ENCODE peak calls at places on chromosomes 2 and 18, in four cellular contexts. Y is left ventricle myocardium inferior, H is psoas muscle, J is ovary. K is an unnamed sample.
A peak's percentile ranks its signal among the peaks of the same experiment; 100 is the strongest.

GRCh38 chr2:176096986-176097819 is 2.4 kb upstream of the HOXD12 start:
- DNase-seq in J (peak; percentile 56), H (peak; percentile 58), Y (peak; percentile 51), K (peak; percentile 86)

GRCh38 chr2:235709124-235709813 is 215.4 kb downstream of the AGAP1 start:
- DNase-seq in J (no peak), Y (no peak), H (peak; percentile 30), K (no peak)

GRCh38 chr2:138559648-138560047 is 58.1 kb downstream of the SPOPL start:
- DNase-seq in J (no peak), Y (no peak), H (no peak), K (no peak)

GRCh38 chr2:239268082-239268481 is 132.7 kb downstream of the HDAC4 start:
- DNase-seq in H (peak; percentile 73), J (no peak), Y (no peak), K (peak; percentile 83)

GRCh38 chr2:20141056-20141762 is 83.7 kb downstream of the SDC1 start:
- DNase-seq in H (peak; percentile 86), Y (peak; percentile 25), J (no peak), K (peak; percentile 92)

GRCh38 chr2:219944861-219945260 is 317.4 kb downstream of the SLC4A3 start:
- DNase-seq in Y (no peak), H (no peak), J (no peak), K (no peak)

GRCh38 chr2:88082781-88083180 is 15.2 kb downstream of the SMYD1 start:
- DNase-seq in J (no peak), Y (no peak), H (no peak), K (no peak)

GRCh38 chr18:10314111-10314510 is 140.3 kb upstream of the APCDD1 start:
- DNase-seq in Y (no peak), J (no peak), H (no peak), K (no peak)

GRCh38 chr18:2984703-2985261 is 28.2 kb downstream of the LPIN2 start:
- DNase-seq in Y (no peak), J (no peak), H (no peak), K (no peak)

GRCh38 chr18:1585881-1586488 is 681.3 kb downstream of the ADCYAP1 start:
- DNase-seq in J (no peak), H (no peak), Y (no peak), K (no peak)

GRCh38 chr2:43266692-43267091 is 40.3 kb upstream of the ZFP36L2 start:
- DNase-seq in J (peak; percentile 51), Y (peak; percentile 67), H (peak; percentile 44), K (peak; percentile 83)

GRCh38 chr2:26292646-26293045 is 47.9 kb downstream of the HADHB start:
- DNase-seq in H (no peak), J (peak; percentile 79), Y (no peak), K (no peak)

GRCh38 chr2:11556101-11556806 is 22.4 kb downstream of the GREB1 start:
- DNase-seq in H (no peak), J (peak; percentile 70), Y (no peak), K (no peak)

GRCh38 chr2:72023678-72024390 is 123.8 kb downstream of the CYP26B1 start:
- DNase-seq in H (no peak), Y (no peak), J (peak; percentile 2), K (no peak)

GRCh38 chr18:77080283-77080682 is 52.3 kb downstream of the MBP start:
- DNase-seq in Y (no peak), H (no peak), J (no peak), K (no peak)

GRCh38 chr2:15081356-15081755 is 448.8 kb downstream of the LRATD1 start:
- DNase-seq in J (no peak), H (no peak), Y (no peak), K (no peak)

GRCh38 chr2:18077724-18078123 is 199.3 kb downstream of the KCNS3 start:
- DNase-seq in J (no peak), Y (no peak), H (no peak), K (no peak)

GRCh38 chr18:51070545-51070944 is 40.5 kb downstream of the SMAD4 start:
- DNase-seq in Y (no peak), J (no peak), H (no peak), K (no peak)

GRCh38 chr2:31406593-31407385 is 7.8 kb downstream of the XDH start:
- DNase-seq in J (no peak), Y (no peak), H (no peak), K (no peak)

DNA sequence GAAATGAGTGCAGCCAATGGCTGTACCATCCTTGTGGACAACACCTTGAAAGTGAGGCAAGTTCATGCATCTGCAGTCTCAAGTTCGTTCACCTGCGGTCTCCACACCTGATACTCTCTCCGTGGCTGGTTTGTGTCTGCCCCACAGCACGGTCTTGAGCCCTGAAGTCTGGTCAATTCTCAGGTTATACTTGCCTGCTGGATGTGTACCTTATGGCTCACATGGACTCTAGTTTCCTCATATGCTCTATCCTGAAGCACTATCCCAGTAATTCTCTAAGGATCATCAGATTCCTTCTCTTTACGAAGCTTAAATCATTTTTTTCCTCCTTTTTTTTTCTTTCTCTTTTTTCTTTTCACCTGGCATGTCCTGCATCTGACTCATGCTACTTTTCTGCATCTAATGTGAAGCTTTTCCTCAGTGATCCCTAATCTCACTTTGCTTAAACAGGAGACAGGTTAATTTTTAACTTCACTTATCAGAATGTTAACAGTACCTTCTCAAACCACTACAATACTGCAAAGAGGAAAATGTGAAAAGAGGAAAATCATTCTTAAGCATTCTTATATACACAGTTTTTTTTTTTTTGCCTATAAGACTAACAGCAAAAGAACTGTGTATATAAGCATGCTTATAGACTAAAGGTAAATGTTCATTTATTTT is 511.2 kb downstream of the SOX11 start:
- DNase-seq in Y (no peak), J (no peak), H (no peak), K (no peak)
- H3K9me3 ChIP-seq in Y (peaks cover 16% of the 10 kb centered on the region), J (no peaks in the 10 kb centered on the region), H (peaks cover 2% of the 10 kb centered on the region), K (no peaks in the 10 kb centered on the region)

DNA sequence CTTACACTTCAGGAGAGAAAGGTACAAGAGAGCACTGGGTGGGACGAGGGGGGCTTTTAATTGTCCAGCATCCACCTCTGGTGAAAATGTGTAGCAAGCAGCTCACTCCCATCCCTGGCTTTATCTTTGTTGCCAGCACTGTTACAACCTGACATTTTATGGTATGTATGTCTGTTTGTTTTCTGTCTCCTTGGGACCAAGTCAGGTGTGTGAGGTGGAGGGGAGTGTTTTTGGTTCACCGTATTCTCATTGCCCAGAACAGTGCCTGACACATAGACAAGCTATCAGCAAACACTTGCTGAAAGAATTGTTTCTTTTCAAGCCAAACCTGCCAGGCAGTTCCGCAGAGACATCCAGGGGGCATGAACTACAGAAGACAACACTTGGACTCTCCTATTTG is 24.7 kb downstream of the TGFA start:
- DNase-seq in Y (no peak), H (no peak), J (no peak), K (no peak)
- H3K36me3 ChIP-seq in Y (no peaks in the 10 kb centered on the region), H (no peaks in the 10 kb centered on the region), J (no peaks in the 10 kb centered on the region), K (no peaks in the 10 kb centered on the region)

GRCh38 chr18:8901019-8901418 is 195.7 kb downstream of the MTCL1 start:
- DNase-seq in H (no peak), J (no peak), Y (no peak), K (no peak)

GRCh38 chr18:8900552-8900951 is 195.2 kb downstream of the MTCL1 start:
- DNase-seq in Y (no peak), J (no peak), H (no peak), K (no peak)

GRCh38 chr18:8908792-8909510 is 193.5 kb upstream of the NDUFV2 start:
- DNase-seq in Y (no peak), H (no peak), J (no peak), K (no peak)

GRCh38 chr18:8898990-8899389 is 193.6 kb downstream of the MTCL1 start:
- DNase-seq in H (no peak), Y (no peak), J (no peak), K (no peak)

DNA sequence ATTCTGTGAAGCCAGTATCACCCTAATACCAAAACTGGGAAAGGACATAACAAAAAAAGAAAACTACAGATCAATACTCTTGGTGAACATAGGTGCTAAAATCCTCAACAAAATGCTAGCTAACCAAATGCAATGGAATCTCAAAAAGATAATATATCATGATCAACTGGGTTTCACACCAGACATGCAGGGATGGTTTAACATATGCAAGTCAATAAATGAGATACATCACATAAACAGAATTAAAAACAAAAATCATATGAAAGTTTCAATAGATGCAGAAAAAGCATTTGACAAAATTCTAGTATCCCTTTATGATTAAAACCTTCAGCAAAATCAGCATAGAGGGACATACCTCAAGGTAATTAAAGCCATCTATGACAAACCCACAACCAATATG is 198.2 kb upstream of the NDUFV2 start:
- DNase-seq in J (no peak), H (no peak), Y (no peak), K (no peak)
- H3K9me3 ChIP-seq in J (no peaks in the 10 kb centered on the region), H (no peaks in the 10 kb centered on the region), Y (peaks cover 44% of the 10 kb centered on the region), K (no peaks in the 10 kb centered on the region)

GRCh38 chr2:174924061-174924693 is 81.0 kb downstream of the CHN1 start:
- DNase-seq in Y (no peak), H (no peak), J (no peak), K (no peak)

GRCh38 chr2:174916270-174916930 is 88.8 kb downstream of the CHN1 start:
- DNase-seq in H (no peak), Y (no peak), J (no peak), K (no peak)

GRCh38 chr2:174919886-174920595 is 85.1 kb downstream of the CHN1 start:
- DNase-seq in J (no peak), Y (no peak), H (no peak), K (no peak)

GRCh38 chr2:174914894-174915760 is 90.1 kb downstream of the CHN1 start:
- DNase-seq in H (no peak), Y (peak; percentile 51), J (peak; percentile 28), K (peak; percentile 75)

GRCh38 chr2:174918886-174919526 is 86.2 kb downstream of the CHN1 start:
- DNase-seq in J (no peak), H (no peak), Y (no peak), K (no peak)
- H3K36me3 ChIP-seq in J (no peaks in the 10 kb centered on the region), H (no peaks in the 10 kb centered on the region), Y (peaks cover 5% of the 10 kb centered on the region), K (no peaks in the 10 kb centered on the region)

GRCh38 chr2:1231664-1232063 is 181.6 kb upstream of the TPO start:
- DNase-seq in Y (no peak), J (no peak), H (no peak), K (peak; percentile 53)

GRCh38 chr2:1226766-1227165 is 186.5 kb upstream of the TPO start:
- DNase-seq in H (no peak), Y (no peak), J (no peak), K (no peak)

GRCh38 chr2:1227289-1227900 is 185.9 kb upstream of the TPO start:
- DNase-seq in H (no peak), Y (peak; percentile 59), J (no peak), K (peak; percentile 78)

GRCh38 chr2:1233280-1233679 is 180.0 kb upstream of the TPO start:
- DNase-seq in J (peak; percentile 36), H (no peak), Y (no peak), K (peak; percentile 83)

DNA sequence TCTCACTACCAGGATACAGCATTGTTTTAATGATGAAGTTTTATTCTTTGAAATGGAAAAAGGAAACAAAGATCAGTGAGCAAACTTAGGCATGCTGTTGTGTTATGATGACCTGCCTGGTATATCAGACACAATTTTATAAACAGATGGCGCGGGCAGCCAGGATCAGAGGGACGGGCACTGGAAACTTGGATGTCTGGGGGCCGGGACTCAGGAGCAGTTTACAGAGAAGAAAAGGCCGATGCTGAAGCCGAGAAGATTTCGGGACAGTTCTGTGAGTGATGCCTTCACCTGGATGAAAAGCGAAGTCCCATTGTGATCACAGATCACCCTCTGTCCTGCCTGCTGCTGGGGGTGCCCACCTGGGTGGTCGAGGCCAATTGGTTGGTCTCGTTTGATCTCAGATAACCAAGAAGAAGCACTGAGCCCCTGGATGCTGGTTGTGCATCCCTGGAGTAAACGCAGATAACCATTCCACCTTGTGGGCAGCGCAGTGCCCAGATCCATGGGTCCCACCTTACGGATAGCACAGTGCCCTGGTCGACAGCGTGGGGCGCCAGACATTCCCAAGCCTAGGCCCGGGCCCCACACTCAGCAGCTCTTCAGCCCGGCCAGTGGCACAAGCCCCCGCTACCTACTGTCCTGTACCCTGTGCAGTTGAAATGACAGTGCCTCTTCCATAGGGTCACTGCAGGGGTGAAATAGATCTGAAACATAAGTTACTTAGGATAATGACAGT is 182.9 kb upstream of the TPO start:
- DNase-seq in H (no peak), J (no peak), Y (no peak), K (no peak)
- H3K9me3 ChIP-seq in H (no peaks in the 10 kb centered on the region), J (no peaks in the 10 kb centered on the region), Y (peaks cover 11% of the 10 kb centered on the region), K (no peaks in the 10 kb centered on the region)